ENCODE peak calls at places on chromosomes 16 and 17, in four cellular contexts. V is HepG2, J is K562, K is GM12878. A is an unnamed sample.

GRCh38 chr16:87531418-87531817 is 38.6 kb upstream of the ZCCHC14 start:
- DNase-seq in V (no peak), J (no peak), K (no peak), A (no peak)

GRCh38 chr16:51168755-51169154 is 17.7 kb upstream of the SALL1 start:
- DNase-seq in V (no peak), J (no peak), K (no peak), A (no peak)

GRCh38 chr16:80754479-80754878 is 49.9 kb downstream of the CDYL2 start:
- DNase-seq in J (no peak), K (no peak), V (no peak), A (no peak)

GRCh38 chr16:85393674-85394510 is 219.2 kb upstream of the GSE1 start:
- DNase-seq in K (no peak), V (no peak), J (peak), A (peak)

GRCh38 chr17:74028717-74029116 is 174.8 kb upstream of the RPL38 start:
- DNase-seq in K (no peak), V (no peak), J (no peak), A (no peak)

GRCh38 chr17:57783338-57783742 is 38.2 kb upstream of the CCDC182 start:
- DNase-seq in K (no peak), V (peak), J (peak), A (peak)

GRCh38 chr16:69194488-69194887 is 7.5 kb downstream of the SNTB2 start:
- DNase-seq in K (no peak), J (no peak), V (no peak), A (no peak)

GRCh38 chr16:82824408-82824807 is 197.6 kb downstream of the CDH13 start:
- DNase-seq in V (no peak), J (no peak), K (no peak), A (no peak)

GRCh38 chr16:28212532-28212873 is 738 bp upstream of the XPO6 start:
- DNase-seq in V (no peak), K (no peak), J (no peak), A (no peak)

GRCh38 chr16:16005725-16006124 is 56.3 kb downstream of the ABCC1 start:
- DNase-seq in K (no peak), V (no peak), J (no peak), A (no peak)

GRCh38 chr16:11094075-11094593 is 149.8 kb downstream of the CLEC16A start:
- DNase-seq in J (peak), V (no peak), K (peak), A (no peak)

GRCh38 chr17:16449121-16449570 is 33.8 kb downstream of the TRPV2 start:
- DNase-seq in J (no peak), V (no peak), K (no peak), A (no peak)

GRCh38 chr16:87324411-87325275 is 7.5 kb upstream of the C16orf95 start:
- DNase-seq in J (peak), V (peak), K (no peak), A (peak)

GRCh38 chr17:9890124-9890523 is 14.9 kb downstream of the RCVRN start:
- DNase-seq in K (no peak), V (peak), J (peak), A (peak)

GRCh38 chr17:49836111-49837030 is 11.5 kb downstream of the TAC4 start:
- DNase-seq in K (no peak), J (no peak), V (peak), A (no peak)

GRCh38 chr17:79090503-79091372 is 16.1 kb downstream of the ENGASE start:
- DNase-seq in K (no peak), V (peak), J (peak), A (no peak)

GRCh38 chr17:52181842-52182241 is 23.3 kb upstream of the CA10 start:
- DNase-seq in J (no peak), K (no peak), V (no peak), A (no peak)

GRCh38 chr17:26818736-26819135 is 475.2 kb upstream of the WSB1 start:
- DNase-seq in V (peak), J (no peak), K (no peak), A (no peak)

GRCh38 chr16:57480127-57480753 is 6.1 kb downstream of the DOK4 start:
- DNase-seq in K (no peak), V (peak), J (peak), A (no peak)

GRCh38 chr16:89317729-89318429 is 100.4 kb downstream of the ZNF778 start:
- DNase-seq in J (no peak), K (no peak), V (no peak), A (no peak)

GRCh38 chr17:83079340-83079747 is at the start of gene METRNL:
- DNase-seq in V (no peak), J (peak), K (no peak), A (peak)

GRCh38 chr16:31105677-31106213 is 2.4 kb upstream of the BCKDK start:
- DNase-seq in V (peak), J (peak), K (no peak), A (peak)

GRCh38 chr16:73268311-73268997 is 220.5 kb upstream of the ZFHX3 start:
- DNase-seq in V (peak), J (no peak), K (no peak), A (peak)

GRCh38 chr16:82639666-82640336 is 13.0 kb downstream of the CDH13 start:
- DNase-seq in J (peak), K (no peak), V (peak), A (peak)

GRCh38 chr16:970766-971581 is at the start of gene LMF1:
- DNase-seq in K (peak), V (peak), J (peak), A (peak)

GRCh38 chr17:30933966-30934365 is 12.2 kb downstream of the ADAP2 start:
- DNase-seq in V (no peak), K (no peak), J (no peak), A (no peak)

GRCh38 chr17:8935194-8935593 is 30.3 kb downstream of the PIK3R5 start:
- DNase-seq in K (no peak), J (no peak), V (no peak), A (no peak)

GRCh38 chr17:82745524-82745923 is 6.3 kb upstream of the TBCD start:
- DNase-seq in V (peak), J (no peak), K (no peak), A (no peak)

GRCh38 chr16:3098459-3099394 is at the start of gene ZSCAN10:
- DNase-seq in V (no peak), K (no peak), J (no peak), A (no peak)

GRCh38 chr16:89491238-89491869 is 993 bp upstream of the ANKRD11 start:
- DNase-seq in V (peak), J (no peak), K (no peak), A (no peak)

GRCh38 chr16:17501321-17501720 is 30.6 kb upstream of the XYLT1 start:
- DNase-seq in J (no peak), V (no peak), K (no peak), A (no peak)

GRCh38 chr17:79123988-79124387 is 49.4 kb downstream of the ENGASE start:
- DNase-seq in J (no peak), V (no peak), K (no peak), A (no peak)

GRCh38 chr17:52465407-52465806 is 306.9 kb upstream of the CA10 start:
- DNase-seq in V (no peak), K (no peak), J (no peak), A (no peak)

GRCh38 chr17:27544350-27545131 is 86.4 kb upstream of the LGALS9 start:
- DNase-seq in K (peak), J (peak), V (no peak), A (no peak)

GRCh38 chr16:48206594-48207242 is 37.4 kb upstream of the LONP2 start:
- DNase-seq in V (peak), K (no peak), J (no peak), A (no peak)

GRCh38 chr16:85608515-85608885 is 4.6 kb upstream of the GSE1 start:
- DNase-seq in J (no peak), V (no peak), K (no peak), A (no peak)

GRCh38 chr17:83204230-83204725 is 124.9 kb downstream of the METRNL start:
- DNase-seq in K (no peak), J (no peak), V (no peak), A (no peak)

GRCh38 chr17:60333628-60334031 is 58.3 kb downstream of the USP32 start:
- DNase-seq in V (no peak), J (no peak), K (no peak), A (no peak)

DNA sequence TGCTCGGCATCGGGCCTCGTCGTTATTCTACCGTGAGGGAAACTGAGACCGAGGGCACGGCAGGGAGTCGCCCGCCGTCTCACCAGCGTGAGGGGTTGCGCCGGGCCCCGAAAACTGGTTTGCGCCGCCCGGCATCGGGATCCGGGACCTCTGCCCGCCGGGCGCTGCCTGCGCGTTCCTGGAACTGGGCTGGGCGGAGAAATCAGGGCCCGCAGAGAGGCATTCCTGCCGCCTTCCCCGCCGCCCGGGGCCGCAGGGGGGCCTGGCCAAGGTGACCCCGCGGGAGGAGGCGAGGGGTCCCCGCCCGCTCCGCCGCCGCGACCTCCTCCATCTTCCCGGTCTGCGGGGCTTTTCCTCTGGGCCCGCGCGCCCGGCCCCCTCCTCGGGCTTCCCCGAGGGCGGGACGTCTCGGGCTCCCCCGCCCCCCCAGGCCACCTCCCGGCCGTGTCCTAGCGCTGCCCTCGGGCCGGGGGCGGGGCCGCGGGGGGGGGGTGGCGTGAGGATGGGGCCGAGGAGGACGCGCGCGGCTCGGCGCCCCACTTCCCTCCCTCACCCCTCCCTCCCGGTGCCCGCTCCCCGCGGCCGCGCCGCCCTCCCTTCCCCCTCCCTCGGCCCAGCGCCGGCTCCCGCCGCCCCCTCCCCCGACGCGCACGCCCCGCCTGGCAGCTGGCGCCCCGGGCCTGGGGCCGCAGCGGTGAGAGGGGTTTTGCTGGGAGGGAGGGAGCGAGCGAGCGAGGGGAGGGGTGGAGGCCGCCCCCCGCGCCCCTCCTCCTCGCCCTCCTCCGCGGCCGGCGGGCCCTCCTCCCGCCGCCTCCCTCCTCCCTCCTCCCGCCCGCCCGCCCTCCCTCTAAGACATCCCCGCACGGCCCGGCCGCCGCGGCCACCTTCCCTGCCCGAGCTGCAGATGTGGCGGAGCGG is at the start of gene GLIS2:
- DNase-seq in K (no peak), J (peak), V (no peak), A (peak)
- TF ChIP-seq TARDBP in K (no peak), J (no peak), V (no peak), A (no peak)

GRCh38 chr17:40541060-40541872 is 24.0 kb downstream of the CCR7 start:
- DNase-seq in J (no peak), K (no peak), V (peak), A (no peak)
- TF ChIP-seq FOXM1 in J (no peak), K (no peak), V (no peak), A (no peak)

DNA sequence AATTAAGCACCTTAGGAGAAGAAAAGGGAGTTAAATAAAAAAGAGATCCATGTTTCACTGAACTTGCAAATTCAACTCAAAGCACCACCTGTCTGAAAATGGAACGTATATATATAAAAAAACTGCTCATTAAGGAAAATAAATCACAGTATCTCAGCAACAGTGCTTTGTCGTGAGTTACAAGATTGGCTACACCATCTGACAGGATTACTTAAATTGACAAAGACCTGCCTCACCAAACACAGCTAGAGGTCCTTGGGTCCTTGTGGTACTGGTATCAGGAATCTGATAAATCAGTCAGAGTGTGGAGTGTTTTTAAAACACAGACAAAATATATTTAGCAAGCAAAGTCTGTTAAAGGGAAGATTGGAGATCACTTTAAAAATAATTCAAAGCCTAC is 63.9 kb downstream of the KANSL1 start:
- DNase-seq in V (no peak), K (no peak), J (no peak), A (no peak)
- TF ChIP-seq TARDBP in V (no peak), K (no peak), J (no peak), A (no peak)

DNA sequence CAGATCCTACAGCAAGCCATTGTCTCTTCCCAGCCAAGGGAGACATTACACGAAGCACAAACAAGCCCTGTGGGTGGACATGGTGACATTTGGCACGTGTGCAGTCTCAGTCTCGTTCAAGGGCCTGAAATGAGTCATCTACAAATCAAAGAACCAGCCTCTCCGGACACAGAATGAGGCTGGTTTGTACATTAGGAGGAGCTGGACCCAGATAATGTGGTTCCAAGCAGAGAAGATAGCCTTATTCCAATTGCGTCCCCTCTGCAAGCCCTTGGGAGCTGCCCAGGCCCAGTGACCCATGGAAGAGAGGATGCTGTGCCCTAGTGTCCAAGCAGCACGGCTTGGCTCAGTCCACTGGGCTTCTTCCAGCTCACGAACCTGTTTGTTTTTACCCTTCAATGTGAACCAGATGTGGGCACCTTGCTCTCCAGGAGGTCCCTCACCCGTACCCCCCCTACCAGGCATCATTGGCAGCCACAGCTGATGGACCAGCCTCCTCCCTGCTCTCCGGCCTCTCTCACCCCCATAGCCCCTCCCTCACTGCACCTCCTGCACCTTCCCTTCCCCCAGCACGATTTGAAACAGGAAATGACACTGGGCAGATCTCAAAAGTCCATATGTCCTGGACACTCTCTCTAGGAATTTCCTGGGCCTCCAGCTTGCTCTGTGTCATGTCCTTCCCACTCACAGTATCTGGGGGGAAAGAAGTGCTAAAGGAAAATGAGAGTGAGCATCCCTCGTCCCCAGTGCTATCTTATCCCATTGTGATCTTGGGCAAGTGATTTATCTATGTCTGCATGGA is 26.2 kb downstream of the KPNA2 start:
- DNase-seq in V (peak), J (no peak), K (no peak), A (no peak)
- TF ChIP-seq FOXM1 in V (no peak), J (no peak), K (no peak), A (no peak)